ENCODE peak calls at places on chromosomes 5 and 9, in nine cellular contexts. K is uterus, W is mucosa of descending colon, X is endothelial cell of umbilical vein, H is hepatocyte, M is cardiac muscle cell, F is vagina, U is GM23248, T is pancreas. E is an unnamed sample. For H3K4me1, the result is how much of the 10 kb centered on the place peaks cover.

GRCh38 chr9:96566401-96567202 is 53.0 kb downstream of the CDC14B start:
- DNase-seq in U (peak), M (peak), K (peak), F (no peak), H (peak), X (no peak), W (peak), T (peak), E (peak)

GRCh38 chr9:114096041-114096511 is 3.0 kb downstream of the KIF12 start:
- DNase-seq in K (peak), X (no peak), T (no peak), F (no peak), W (no peak), H (no peak), M (no peak), U (no peak), E (no peak)

GRCh38 chr9:110329676-110330235 is 7.9 kb downstream of the TXNDC8 start:
- DNase-seq in X (no peak), H (no peak), U (no peak), K (no peak), T (no peak), W (no peak), M (no peak), F (no peak), E (no peak)

GRCh38 chr9:84278131-84278530 is 62.4 kb downstream of the SLC28A3 start:
- DNase-seq in X (no peak), U (peak), F (no peak), W (no peak), H (no peak), K (no peak), M (peak), T (no peak), E (no peak)

GRCh38 chr9:132142883-132143282 is 19.0 kb upstream of the NTNG2 start:
- DNase-seq in X (no peak), T (no peak), H (no peak), U (no peak), W (no peak), M (no peak), F (no peak), K (no peak), E (no peak)

GRCh38 chr5:167853421-167853820 is 438.0 kb upstream of the WWC1 start:
- DNase-seq in X (no peak), U (peak), K (no peak), H (no peak), W (no peak), M (peak), T (no peak), F (no peak), E (no peak)

GRCh38 chr5:16005210-16005609 is 174.4 kb downstream of the MARCHF11 start:
- DNase-seq in T (no peak), H (no peak), W (no peak), U (no peak), X (no peak), K (no peak), M (no peak), F (no peak), E (no peak)

GRCh38 chr9:93992830-93993229 is 37.7 kb upstream of the BARX1 start:
- DNase-seq in X (no peak), K (no peak), W (no peak), H (no peak), T (no peak), F (no peak), M (no peak), U (no peak), E (no peak)

GRCh38 chr9:88536951-88537742 is 2.2 kb downstream of the NXNL2 start:
- DNase-seq in T (no peak), X (no peak), H (no peak), W (peak), K (peak), F (no peak), M (no peak), U (no peak), E (no peak)

GRCh38 chr5:123505633-123506032 is 6.3 kb upstream of the CSNK1G3 start:
- DNase-seq in F (no peak), W (peak), K (no peak), T (no peak), U (no peak), M (no peak), X (no peak), H (no peak), E (no peak)

GRCh38 chr5:99004960-99005359 is 76.2 kb upstream of the CHD1 start:
- DNase-seq in M (no peak), W (no peak), U (no peak), K (no peak), T (no peak), X (no peak), F (no peak), H (no peak), E (no peak)

GRCh38 chr9:84843175-84843824 is 173.8 kb downstream of the NTRK2 start:
- DNase-seq in F (no peak), U (no peak), K (no peak), X (no peak), W (peak), M (no peak), H (no peak), T (no peak), E (no peak)

GRCh38 chr9:135531096-135531495 is 9.9 kb downstream of the LCN1 start:
- DNase-seq in T (no peak), M (no peak), U (no peak), H (no peak), X (no peak), F (no peak), K (no peak), W (no peak), E (no peak)

GRCh38 chr5:57466544-57466943 is 16.1 kb downstream of the ACTBL2 start:
- DNase-seq in U (no peak), H (no peak), M (no peak), W (no peak), F (no peak), T (no peak), K (no peak), X (no peak), E (no peak)

GRCh38 chr5:7629559-7629958 is 221.4 kb downstream of the CFAP90 start:
- DNase-seq in W (no peak), F (no peak), T (no peak), H (no peak), X (no peak), K (no peak), U (no peak), M (no peak), E (no peak)

GRCh38 chr9:32011049-32011448 is 373.4 kb upstream of the ACO1 start:
- DNase-seq in F (no peak), M (no peak), X (no peak), K (no peak), T (peak), U (no peak), W (no peak), H (no peak), E (no peak)

GRCh38 chr9:99693888-99694287 is 127.8 kb upstream of the NR4A3 start:
- DNase-seq in H (no peak), M (peak), X (no peak), T (no peak), U (peak), F (no peak), W (no peak), K (no peak), E (no peak)

GRCh38 chr9:89916001-89916635 is 311.3 kb downstream of the GADD45G start:
- DNase-seq in H (no peak), X (no peak), M (no peak), U (no peak), F (no peak), W (no peak), K (no peak), T (no peak), E (no peak)

GRCh38 chr5:117454716-117455212 is 880.1 kb upstream of the SEMA6A start:
- DNase-seq in W (peak), X (no peak), T (peak), K (peak), U (peak), H (peak), F (no peak), M (peak), E (no peak)

GRCh38 chr5:124103671-124104070 is 591.7 kb downstream of the CSNK1G3 start:
- DNase-seq in F (no peak), X (no peak), T (no peak), H (no peak), W (no peak), M (no peak), K (no peak), U (peak), E (no peak)

GRCh38 chr5:93601433-93602175 is 18.6 kb downstream of the NR2F1 start:
- DNase-seq in F (no peak), T (no peak), H (no peak), K (no peak), W (no peak), X (no peak), M (no peak), U (no peak), E (no peak)

GRCh38 chr5:76256116-76256889 is 146.8 kb upstream of the IQGAP2 start:
- DNase-seq in H (peak), F (no peak), W (peak), K (peak), T (no peak), X (peak), M (peak), U (peak), E (no peak)

GRCh38 chr9:82675605-82676004 is 387.3 kb downstream of the RASEF start:
- DNase-seq in W (no peak), X (no peak), H (no peak), M (no peak), F (no peak), U (no peak), K (no peak), T (no peak), E (no peak)

GRCh38 chr9:15696979-15697378 is 144.1 kb downstream of the CCDC171 start:
- DNase-seq in W (no peak), M (peak), X (no peak), U (peak), K (no peak), T (no peak), F (no peak), H (no peak), E (no peak)

GRCh38 chr5:159422371-159422770 is 92.1 kb upstream of the IL12B start:
- DNase-seq in H (no peak), M (peak), X (no peak), F (no peak), T (no peak), U (peak), K (no peak), W (no peak), E (no peak)

GRCh38 chr9:136023401-136024225 is 62.4 kb upstream of the UBAC1 start:
- DNase-seq in F (no peak), X (peak), K (peak), T (no peak), H (no peak), U (peak), M (peak), W (peak), E (no peak)

DNA sequence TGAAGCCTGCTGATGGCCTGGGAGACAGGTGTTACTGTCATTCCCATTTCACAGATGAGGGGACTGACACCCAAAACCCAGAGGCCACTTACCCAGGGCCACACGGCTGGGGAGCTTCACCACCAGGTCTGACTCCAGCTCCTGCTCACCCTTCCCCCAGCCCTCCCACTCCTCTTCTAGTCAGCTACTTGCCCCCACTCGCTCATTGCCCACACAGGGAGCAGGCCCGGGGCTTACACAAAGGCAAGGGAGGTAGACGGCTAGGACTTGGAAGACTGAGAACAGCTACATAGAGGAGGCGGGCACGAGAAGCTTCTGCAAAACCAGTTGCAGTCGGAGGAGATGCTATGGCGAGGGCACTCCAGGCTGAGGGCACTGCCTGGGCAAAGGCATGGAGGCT is 21.3 kb downstream of the LMX1B start:
- DNase-seq in K (no peak), M (no peak), X (no peak), T (no peak), F (no peak), H (no peak), U (no peak), W (no peak), E (no peak)
- H3K4me3 ChIP-seq in K (no peak), M (no peak), X (no peak), T (no peak), F (no peak), H (no peak), U (no peak), W (no peak), E (no peak)

GRCh38 chr5:52977264-52977897 is 11.8 kb upstream of the ITGA2 start:
- DNase-seq in F (no peak), U (no peak), W (no peak), X (no peak), K (no peak), H (no peak), M (no peak), T (no peak), E (no peak)

GRCh38 chr5:52985306-52985705 is 3.8 kb upstream of the ITGA2 start:
- DNase-seq in U (peak), W (no peak), M (no peak), K (no peak), F (no peak), T (no peak), X (peak), H (no peak), E (no peak)

GRCh38 chr5:52983731-52984620 is 5.2 kb upstream of the ITGA2 start:
- DNase-seq in H (no peak), W (no peak), X (peak), M (no peak), T (no peak), F (no peak), K (no peak), U (peak), E (no peak)

GRCh38 chr5:52981507-52981906 is 7.6 kb upstream of the ITGA2 start:
- DNase-seq in X (no peak), K (no peak), H (no peak), W (no peak), U (no peak), T (no peak), M (no peak), F (no peak), E (no peak)
- H3K4me1 ChIP-seq in X (under half), K (under half), H (under half), W (under half), U (under half), T (under half), M (under half), F (under half), E (under half)

GRCh38 chr5:50712479-50712878 is 46.0 kb downstream of the PARP8 start:
- DNase-seq in U (no peak), H (no peak), M (no peak), X (no peak), K (no peak), W (no peak), F (no peak), T (no peak), E (no peak)

GRCh38 chr5:50709471-50709870 is 43.0 kb downstream of the PARP8 start:
- DNase-seq in U (peak), F (no peak), W (no peak), X (no peak), K (no peak), T (no peak), H (no peak), M (peak), E (no peak)

GRCh38 chr5:50715001-50715400 is 48.6 kb downstream of the PARP8 start:
- DNase-seq in K (no peak), H (no peak), F (no peak), T (no peak), U (no peak), W (no peak), X (no peak), M (no peak), E (no peak)

GRCh38 chr5:50710838-50711237 is 44.4 kb downstream of the PARP8 start:
- DNase-seq in T (no peak), H (no peak), U (no peak), K (no peak), X (no peak), W (no peak), F (no peak), M (no peak), E (no peak)

DNA sequence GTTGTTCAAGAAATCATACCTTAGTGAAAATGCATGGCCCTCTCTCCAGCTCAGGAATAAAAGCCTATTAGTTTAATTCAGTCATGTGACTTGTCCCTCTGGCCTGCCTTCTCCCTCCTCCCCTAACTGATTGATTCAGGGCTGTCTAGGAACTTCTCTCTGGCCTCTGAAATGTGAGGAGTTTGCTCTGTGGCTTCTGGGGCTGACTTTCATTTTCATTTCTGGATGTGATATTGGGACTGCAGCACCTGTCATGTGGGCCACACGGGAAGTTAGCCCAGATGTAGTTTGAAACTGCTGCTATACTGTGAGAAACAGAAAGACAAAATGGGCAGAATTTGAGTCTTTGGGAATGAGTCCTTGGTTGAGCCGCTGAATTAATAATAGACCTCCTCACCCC is 44.8 kb downstream of the PARP8 start:
- DNase-seq in T (no peak), F (no peak), W (peak), M (no peak), U (no peak), X (no peak), H (peak), K (no peak), E (no peak)
- H3K4me3 ChIP-seq in T (no peak), F (no peak), W (no peak), M (no peak), U (no peak), X (no peak), H (no peak), K (no peak), E (no peak)

DNA sequence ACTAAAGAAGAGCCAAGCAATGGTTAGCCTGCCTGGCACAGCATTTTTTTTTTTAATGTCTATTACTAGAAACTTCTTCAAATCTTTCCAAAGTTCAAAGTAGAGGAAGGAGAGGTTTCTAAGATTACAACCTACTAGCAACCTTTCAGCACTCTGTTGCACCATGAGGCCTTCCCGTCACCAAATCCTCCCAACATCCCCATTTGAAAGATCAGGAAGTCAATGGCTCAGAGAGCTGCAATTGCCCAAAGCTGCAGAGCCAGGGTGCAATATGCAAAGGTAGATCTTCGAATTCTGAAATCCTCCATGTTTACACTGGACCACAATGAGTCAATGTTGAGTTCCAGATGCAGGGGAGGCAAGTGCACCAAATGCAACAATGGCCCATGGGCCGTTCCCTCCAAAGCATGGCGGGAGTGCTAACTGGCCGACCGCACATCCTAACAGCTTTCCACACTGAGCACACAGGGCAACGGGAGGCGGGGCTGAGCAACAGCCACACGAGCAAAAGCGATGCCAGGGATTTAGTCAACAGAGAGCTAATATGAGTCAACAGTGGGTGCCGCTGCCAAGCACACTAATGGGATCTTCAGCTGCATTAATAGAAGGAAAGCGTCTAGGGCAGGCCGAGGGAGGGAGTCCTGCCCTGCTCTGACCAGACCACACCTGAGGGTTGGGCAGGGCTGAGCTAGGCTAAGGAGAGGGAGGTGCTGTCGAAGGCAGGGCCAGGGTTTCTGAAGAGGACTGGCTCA is 4.8 kb downstream of the EPB41L4B start:
- DNase-seq in T (peak), H (peak), U (peak), W (peak), X (no peak), K (no peak), M (peak), F (no peak), E (no peak)
- H3K4me1 ChIP-seq in T (half or more), H (under half), U (under half), W (under half), X (under half), K (under half), M (under half), F (under half), E (under half)

GRCh38 chr5:150672237-150672883 is 11.3 kb downstream of the MYOZ3 start:
- DNase-seq in W (peak), F (no peak), T (peak), U (peak), K (peak), M (peak), H (peak), X (peak), E (no peak)

GRCh38 chr5:150670961-150671337 is 9.9 kb downstream of the MYOZ3 start:
- DNase-seq in F (no peak), W (no peak), K (no peak), H (no peak), X (no peak), M (peak), U (no peak), T (no peak), E (no peak)

GRCh38 chr5:150674376-150674821 is 13.3 kb downstream of the MYOZ3 start:
- DNase-seq in U (no peak), X (no peak), M (no peak), W (no peak), F (no peak), H (no peak), T (no peak), K (peak), E (no peak)

GRCh38 chr5:150671509-150672236 is 10.6 kb downstream of the MYOZ3 start:
- DNase-seq in W (no peak), U (peak), M (peak), H (peak), F (no peak), X (no peak), T (peak), K (no peak), E (no peak)

GRCh38 chr5:150672884-150673275 is 11.8 kb downstream of the MYOZ3 start:
- DNase-seq in K (no peak), T (no peak), X (no peak), H (no peak), W (no peak), M (no peak), F (no peak), U (no peak), E (no peak)
- H3K4me3 ChIP-seq in K (no peak), T (no peak), X (peak), H (no peak), W (no peak), M (peak), F (peak), U (peak), E (peak)

DNA sequence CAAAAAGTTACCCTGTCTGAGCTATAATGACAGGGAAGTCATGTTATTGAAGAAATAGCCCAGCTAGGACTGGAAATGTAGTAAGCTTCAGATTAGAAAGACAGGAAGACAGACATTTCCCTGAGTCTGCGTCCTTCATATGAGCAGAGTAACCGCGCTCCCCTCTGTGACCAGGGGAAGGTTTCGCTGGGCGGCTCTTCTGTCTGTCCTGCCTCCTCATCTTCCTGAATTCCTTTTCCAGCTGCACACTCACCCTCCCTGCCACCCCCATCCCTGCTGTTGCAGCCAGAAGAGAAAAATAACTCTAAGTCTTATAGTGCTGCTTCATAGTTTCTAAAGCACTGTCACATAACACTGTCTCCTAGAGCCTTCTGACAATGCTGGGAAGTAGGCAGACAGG is 8.6 kb downstream of the SPARC start:
- DNase-seq in F (no peak), H (no peak), K (no peak), T (no peak), W (no peak), X (peak), M (peak), U (peak), E (no peak)
- H3K4me1 ChIP-seq in F (half or more), H (under half), K (under half), T (under half), W (under half), X (half or more), M (under half), U (half or more), E (half or more)